ENCODE peak calls at places on chromosome 9, in ten cellular contexts. U, R, X, Q, Y, M, Z, V, F and W are unnamed samples.

GRCh38 chr9:114339130-114339908 is 9.7 kb downstream of the ORM2 start:
- DNase-seq in U (no peak), R (no peak), X (peak), Q (no peak), Y (peak), M (peak), Z (peak), V (peak), F (no peak), W (peak)

GRCh38 chr9:113541019-113541900 is 77.7 kb downstream of the RGS3 start:
- DNase-seq in U (no peak), R (no peak), X (no peak), Q (peak), Y (peak), M (no peak), Z (no peak), V (peak), F (no peak), W (no peak)

GRCh38 chr9:70511858-70512257 is 97.4 kb upstream of the KLF9 start:
- DNase-seq in U (no peak), R (no peak), X (no peak), Q (no peak), Y (no peak), M (no peak), Z (no peak), V (no peak), F (no peak), W (no peak)

GRCh38 chr9:15222313-15222712 is 84.7 kb downstream of the TTC39B start:
- DNase-seq in U (no peak), R (no peak), X (no peak), Q (no peak), Y (no peak), M (no peak), Z (no peak), V (no peak), F (no peak), W (no peak)

GRCh38 chr9:113520109-113520642 is 56.6 kb downstream of the RGS3 start:
- DNase-seq in U (no peak), R (no peak), X (peak), Q (no peak), Y (no peak), M (peak), Z (peak), V (no peak), F (no peak), W (peak)

GRCh38 chr9:70411141-70411929 is 3.1 kb downstream of the KLF9 start:
- DNase-seq in U (no peak), R (no peak), X (no peak), Q (peak), Y (peak), M (no peak), Z (no peak), V (peak), F (no peak), W (peak)

GRCh38 chr9:96203867-96204412 is 98.0 kb downstream of the HSD17B3 start:
- DNase-seq in U (no peak), R (no peak), X (no peak), Q (no peak), Y (peak), M (no peak), Z (no peak), V (no peak), F (no peak), W (no peak)

GRCh38 chr9:138072161-138072842 is 194.7 kb downstream of the CACNA1B start:
- DNase-seq in U (no peak), R (no peak), X (no peak), Q (no peak), Y (no peak), M (no peak), Z (no peak), V (peak), F (no peak), W (no peak)

GRCh38 chr9:97567182-97567893 is 65.8 kb downstream of the TSTD2 start:
- DNase-seq in U (no peak), R (no peak), X (no peak), Q (no peak), Y (no peak), M (no peak), Z (no peak), V (peak), F (no peak), W (no peak)

GRCh38 chr9:112203536-112203935 is 28.4 kb upstream of the SUSD1 start:
- DNase-seq in U (peak), R (no peak), X (no peak), Q (no peak), Y (peak), M (no peak), Z (no peak), V (no peak), F (no peak), W (no peak)

GRCh38 chr9:130639119-130639485 is 25.3 kb upstream of the PRDM12 start:
- DNase-seq in U (no peak), R (no peak), X (no peak), Q (no peak), Y (no peak), M (no peak), Z (no peak), V (peak), F (no peak), W (no peak)

GRCh38 chr9:128068656-128069221 is 707 bp downstream of the SLC25A25 start:
- DNase-seq in U (no peak), R (no peak), X (no peak), Q (no peak), Y (no peak), M (peak), Z (no peak), V (peak), F (no peak), W (no peak)
- TF ChIP-seq CTCF in U (no peak), R (no peak), X (no peak), Q (no peak), Y (no peak), M (no peak), Z (no peak), V (no peak), F (no peak), W (no peak)

GRCh38 chr9:3928590-3928989 is 371.3 kb downstream of the GLIS3 start:
- DNase-seq in U (no peak), R (no peak), X (no peak), Q (no peak), Y (no peak), M (no peak), Z (no peak), V (no peak), F (no peak), W (no peak)

GRCh38 chr9:3916984-3917383 is 382.9 kb downstream of the GLIS3 start:
- DNase-seq in U (no peak), R (peak), X (no peak), Q (no peak), Y (peak), M (no peak), Z (no peak), V (no peak), F (no peak), W (no peak)

GRCh38 chr9:3924145-3924544 is 375.7 kb downstream of the GLIS3 start:
- DNase-seq in U (no peak), R (no peak), X (no peak), Q (no peak), Y (no peak), M (no peak), Z (no peak), V (no peak), F (no peak), W (no peak)

GRCh38 chr9:3920586-3921582 is 379.0 kb downstream of the GLIS3 start:
- DNase-seq in U (no peak), R (no peak), X (no peak), Q (no peak), Y (peak), M (no peak), Z (no peak), V (no peak), F (no peak), W (no peak)

GRCh38 chr9:3922846-3923245 is 377.0 kb downstream of the GLIS3 start:
- DNase-seq in U (no peak), R (no peak), X (no peak), Q (no peak), Y (no peak), M (no peak), Z (no peak), V (no peak), F (no peak), W (no peak)
- TF ChIP-seq CTCF in U (no peak), R (no peak), X (no peak), Q (no peak), Y (no peak), M (no peak), Z (no peak), V (no peak), F (no peak), W (no peak)

DNA sequence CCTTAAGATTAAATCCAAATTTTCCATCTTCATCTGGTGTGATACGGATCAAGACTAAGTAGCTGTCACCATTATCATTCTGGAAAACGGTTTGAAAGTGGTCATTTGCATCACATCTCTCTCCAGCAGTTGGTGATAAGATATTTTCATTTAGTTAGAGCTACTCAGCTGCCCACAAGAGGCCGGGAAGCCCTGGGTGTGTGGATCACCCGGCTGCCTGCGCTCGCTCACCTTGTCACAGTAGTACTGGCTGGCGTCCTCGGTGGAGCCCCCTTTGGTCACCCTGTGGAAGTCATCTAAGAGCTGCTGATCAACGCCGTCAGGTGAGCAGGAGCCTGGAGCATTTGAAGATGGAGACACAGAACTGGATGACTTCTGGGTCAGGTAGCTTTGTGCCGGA is 88.1 kb downstream of the PTPN3 start:
- DNase-seq in U (no peak), R (no peak), X (no peak), Q (no peak), Y (no peak), M (no peak), Z (no peak), V (no peak), F (no peak), W (no peak)
- TF ChIP-seq CTCF in U (no peak), R (no peak), X (no peak), Q (no peak), Y (no peak), M (peak), Z (peak), V (no peak), F (peak), W (no peak)

GRCh38 chr9:68844623-68845612 is 139.9 kb downstream of the PIP5K1B start:
- DNase-seq in U (no peak), R (no peak), X (peak), Q (no peak), Y (peak), M (peak), Z (peak), V (no peak), F (no peak), W (peak)
- TF ChIP-seq CTCF in U (peak), R (peak), X (peak), Q (peak), Y (peak), M (peak), Z (peak), V (peak), F (peak), W (peak)

GRCh38 chr9:91589101-91589553 is 165.5 kb upstream of the NFIL3 start:
- DNase-seq in U (no peak), R (peak), X (peak), Q (peak), Y (peak), M (peak), Z (peak), V (peak), F (no peak), W (peak)

GRCh38 chr9:91583161-91583875 is 159.7 kb upstream of the NFIL3 start:
- DNase-seq in U (no peak), R (no peak), X (no peak), Q (no peak), Y (no peak), M (no peak), Z (no peak), V (no peak), F (no peak), W (no peak)

GRCh38 chr9:91591627-91592026 is 168.0 kb upstream of the NFIL3 start:
- DNase-seq in U (no peak), R (no peak), X (no peak), Q (no peak), Y (no peak), M (no peak), Z (no peak), V (no peak), F (no peak), W (no peak)

GRCh38 chr9:91583996-91584395 is 160.4 kb upstream of the NFIL3 start:
- DNase-seq in U (no peak), R (no peak), X (no peak), Q (no peak), Y (no peak), M (no peak), Z (no peak), V (no peak), F (no peak), W (no peak)

DNA sequence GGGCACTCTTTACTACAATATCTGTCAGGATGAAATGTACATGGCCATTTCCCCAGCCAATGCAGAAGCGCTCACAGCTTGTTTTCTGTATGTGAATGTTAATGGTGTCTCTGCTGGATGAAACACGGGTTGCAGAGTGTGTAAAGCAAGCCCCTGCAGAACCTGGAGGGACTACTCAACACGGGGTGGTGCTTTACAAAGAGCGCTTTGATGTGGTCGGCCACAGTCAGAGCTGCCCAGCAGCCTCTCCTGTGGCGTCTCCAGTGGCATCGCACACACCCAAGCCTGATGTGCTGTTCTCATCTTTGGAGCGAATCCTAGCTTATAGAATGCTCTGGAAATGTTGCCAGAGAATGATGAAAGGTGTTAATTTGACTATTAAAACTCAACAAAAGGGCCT is 162.7 kb upstream of the NFIL3 start:
- DNase-seq in U (no peak), R (no peak), X (peak), Q (no peak), Y (no peak), M (no peak), Z (no peak), V (no peak), F (no peak), W (no peak)
- TF ChIP-seq CTCF in U (no peak), R (no peak), X (no peak), Q (no peak), Y (no peak), M (no peak), Z (no peak), V (no peak), F (no peak), W (no peak)

DNA sequence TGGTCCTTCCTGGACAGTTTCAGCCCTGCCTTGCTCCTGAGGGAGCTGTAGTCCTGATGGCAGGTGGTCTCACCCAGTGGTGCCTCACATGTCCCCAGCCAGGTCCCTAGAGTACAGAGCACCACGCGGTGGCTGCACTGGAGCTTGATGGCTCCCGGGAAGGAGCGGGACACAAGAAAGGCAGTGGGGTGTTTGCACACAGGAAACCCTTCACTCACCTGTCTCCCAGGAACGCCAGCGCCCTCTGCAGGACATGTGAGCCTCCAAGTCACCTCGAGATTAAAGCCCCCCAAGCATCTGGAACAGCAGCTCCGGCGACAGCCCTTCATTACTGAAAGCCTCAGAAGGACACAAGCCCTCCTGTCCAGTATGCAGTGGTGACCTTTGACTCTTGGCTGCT is 19.9 kb upstream of the TMEM250 start:
- DNase-seq in U (no peak), R (no peak), X (peak), Q (no peak), Y (peak), M (no peak), Z (no peak), V (no peak), F (no peak), W (peak)
- TF ChIP-seq CTCF in U (peak), R (peak), X (peak), Q (peak), Y (peak), M (peak), Z (peak), V (no peak), F (peak), W (peak)